ENCODE peak calls at places on chromosome 12, in seven cellular contexts. J is breast epithelium, V is endothelial cell, K is mesothelial cell of epicardium, Z is progenitor cell of endocrine pancreas, W is lung, E is tibial artery. D is an unnamed sample.

GRCh38 chr12:111753144-111753881 is 13.4 kb upstream of the ALDH2 start:
- DNase-seq in J (no peak), V (peak; percentile 67), K (peak; percentile 51), Z (peak; percentile 41), W (peak; percentile 59), E (peak; percentile 42), D (no peak)

GRCh38 chr12:4900327-4900726 is 9.4 kb upstream of the KCNA1 start:
- DNase-seq in J (no peak), V (no peak), K (no peak), Z (no peak), W (no peak), E (no peak), D (no peak)

GRCh38 chr12:47894652-47895051 is 10.1 kb downstream of the VDR start:
- DNase-seq in J (no peak), V (no peak), K (no peak), Z (no peak), W (no peak), E (no peak), D (no peak)

GRCh38 chr12:126389215-126389841 is 1324.1 kb downstream of the AACS start:
- DNase-seq in J (no peak), V (no peak), K (no peak), Z (no peak), W (no peak), E (no peak), D (no peak)

GRCh38 chr12:75774309-75775052 is 257.1 kb downstream of the PHLDA1 start:
- DNase-seq in J (no peak), V (no peak), K (no peak), Z (no peak), W (no peak), E (no peak), D (no peak)

GRCh38 chr12:93300611-93301021 is 77.1 kb upstream of the NUDT4 start:
- DNase-seq in J (no peak), V (no peak), K (no peak), Z (no peak), W (no peak), E (no peak), D (no peak)

GRCh38 chr12:42696424-42697149 is 107.0 kb upstream of the PRICKLE1 start:
- DNase-seq in J (peak; percentile 65), V (no peak), K (no peak), Z (no peak), W (peak; percentile 73), E (peak; percentile 89), D (no peak)

GRCh38 chr12:11861864-11862600 is 208.7 kb upstream of the BCL2L14 start:
- DNase-seq in J (no peak), V (no peak), K (no peak), Z (no peak), W (no peak), E (no peak), D (no peak)

GRCh38 chr12:45988259-45988658 is 2.1 kb downstream of the SCAF11 start:
- DNase-seq in J (no peak), V (no peak), K (no peak), Z (no peak), W (no peak), E (no peak), D (no peak)

GRCh38 chr12:60021235-60021634 is 425.4 kb downstream of the SLC16A7 start:
- DNase-seq in J (no peak), V (no peak), K (no peak), Z (no peak), W (no peak), E (no peak), D (no peak)

GRCh38 chr12:49503674-49504180 is 35.1 kb upstream of the KCNH3 start:
- DNase-seq in J (no peak), V (no peak), K (no peak), Z (no peak), W (no peak), E (no peak), D (no peak)

GRCh38 chr12:99498756-99499155 is 148.8 kb upstream of the GARIN6 start:
- DNase-seq in J (no peak), V (no peak), K (no peak), Z (no peak), W (no peak), E (no peak), D (no peak)

GRCh38 chr12:111034911-111035577 is 114.7 kb upstream of the MYL2 start:
- DNase-seq in J (no peak), V (peak; percentile 41), K (peak; percentile 45), Z (peak; percentile 41), W (no peak), E (no peak), D (no peak)

GRCh38 chr12:129080821-129081220 is 227.5 kb downstream of the GLT1D1 start:
- DNase-seq in J (no peak), V (no peak), K (peak; percentile 21), Z (no peak), W (no peak), E (no peak), D (no peak)

GRCh38 chr12:116247377-116247776 is 30.1 kb downstream of the MED13L start:
- DNase-seq in J (no peak), V (no peak), K (no peak), Z (no peak), W (no peak), E (no peak), D (no peak)

GRCh38 chr12:131458931-131459575 is 251.8 kb upstream of the SFSWAP start:
- DNase-seq in J (no peak), V (no peak), K (peak; percentile 35), Z (no peak), W (no peak), E (no peak), D (peak; percentile 80)

GRCh38 chr12:64125913-64126312 is 96.2 kb downstream of the KICS2 start:
- DNase-seq in J (no peak), V (no peak), K (no peak), Z (no peak), W (no peak), E (no peak), D (no peak)

GRCh38 chr12:40829738-40830144 is 137.5 kb downstream of the CNTN1 start:
- DNase-seq in J (no peak), V (no peak), K (no peak), Z (no peak), W (no peak), E (no peak), D (no peak)

GRCh38 chr12:98456583-98457573 is 58.5 kb upstream of the TMPO start:
- DNase-seq in J (peak; percentile 22), V (peak; percentile 56), K (peak; percentile 54), Z (peak; percentile 33), W (no peak), E (peak; percentile 28), D (no peak)

GRCh38 chr12:52656616-52657015 is 4.6 kb upstream of the KRT2 start:
- DNase-seq in J (no peak), V (no peak), K (no peak), Z (no peak), W (no peak), E (no peak), D (no peak)

GRCh38 chr12:132326646-132327045 is 2.7 kb downstream of the GALNT9 start:
- DNase-seq in J (no peak), V (no peak), K (no peak), Z (no peak), W (no peak), E (no peak), D (no peak)

GRCh38 chr12:10967409-10967808 is 19.3 kb downstream of the TAS2R50 start:
- DNase-seq in J (no peak), V (no peak), K (no peak), Z (no peak), W (no peak), E (no peak), D (no peak)

GRCh38 chr12:111807232-111807631 is 34.8 kb upstream of the MAPKAPK5 start:
- DNase-seq in J (no peak), V (no peak), K (no peak), Z (no peak), W (no peak), E (no peak), D (no peak)

GRCh38 chr12:107395817-107396216 is 289.8 kb upstream of the PWP1 start:
- DNase-seq in J (no peak), V (no peak), K (no peak), Z (no peak), W (no peak), E (no peak), D (no peak)
- TF ChIP-seq CTCF in J (no peak), V (no peak), K (no peak), Z (no peak), W (no peak), E (no peak), D (no peak)

GRCh38 chr12:6430124-6430989 is 14.4 kb upstream of the CD27 start:
- DNase-seq in J (peak; percentile 64), V (no peak), K (peak; percentile 70), Z (no peak), W (peak; percentile 89), E (peak; percentile 92), D (peak; percentile 88)
- TF ChIP-seq CTCF in J (no peak), V (no peak), K (no peak), Z (no peak), W (no peak), E (peak; percentile 18), D (no peak)

DNA sequence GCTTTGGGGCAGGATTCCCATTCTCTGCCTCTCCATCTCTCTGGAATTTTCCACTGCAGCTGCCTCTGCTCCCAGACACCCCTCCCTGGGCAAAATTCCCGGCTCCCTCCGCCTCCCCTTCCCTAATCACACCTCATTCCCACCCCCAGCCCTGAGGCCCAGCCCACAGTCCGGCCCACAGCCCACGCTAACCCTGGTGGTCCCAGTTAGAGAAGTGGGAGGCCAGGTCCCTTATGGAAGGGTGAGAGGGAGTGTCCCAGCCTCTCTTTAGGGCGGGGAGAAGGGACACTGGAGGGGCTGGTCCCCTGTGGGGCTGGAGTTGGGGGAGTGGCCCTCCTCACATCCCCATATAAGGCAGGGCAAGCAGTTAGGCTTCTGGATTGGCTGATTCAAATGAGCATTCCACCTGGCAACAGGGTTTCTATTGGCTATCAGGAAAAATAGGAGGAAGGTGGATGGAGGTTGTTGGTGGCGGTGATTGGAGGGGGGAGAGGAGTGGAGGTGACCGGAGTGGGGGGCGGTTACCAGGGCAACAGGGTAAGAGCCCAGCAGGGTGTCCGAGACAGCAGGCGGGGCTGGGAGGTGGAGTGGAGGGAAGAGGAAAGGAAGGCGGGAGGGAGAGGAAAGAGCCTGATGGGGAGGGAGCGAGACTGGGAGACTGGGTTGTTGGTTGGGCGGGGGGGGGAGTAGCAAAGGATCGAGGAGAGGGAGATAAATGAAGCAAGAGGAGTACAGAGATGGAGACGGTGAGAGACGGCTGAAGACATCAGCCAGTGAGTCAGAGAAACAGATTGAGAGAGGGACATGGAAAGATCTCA is 1.9 kb upstream of the PTMS start:
- DNase-seq in J (peak; percentile 96), V (peak; percentile 80), K (peak; percentile 85), Z (peak; percentile 87), W (peak; percentile 94), E (peak; percentile 96), D (peak; percentile 97)
- TF ChIP-seq CTCF in J (no peak), V (no peak), K (no peak), Z (no peak), W (no peak), E (no peak), D (no peak)

DNA sequence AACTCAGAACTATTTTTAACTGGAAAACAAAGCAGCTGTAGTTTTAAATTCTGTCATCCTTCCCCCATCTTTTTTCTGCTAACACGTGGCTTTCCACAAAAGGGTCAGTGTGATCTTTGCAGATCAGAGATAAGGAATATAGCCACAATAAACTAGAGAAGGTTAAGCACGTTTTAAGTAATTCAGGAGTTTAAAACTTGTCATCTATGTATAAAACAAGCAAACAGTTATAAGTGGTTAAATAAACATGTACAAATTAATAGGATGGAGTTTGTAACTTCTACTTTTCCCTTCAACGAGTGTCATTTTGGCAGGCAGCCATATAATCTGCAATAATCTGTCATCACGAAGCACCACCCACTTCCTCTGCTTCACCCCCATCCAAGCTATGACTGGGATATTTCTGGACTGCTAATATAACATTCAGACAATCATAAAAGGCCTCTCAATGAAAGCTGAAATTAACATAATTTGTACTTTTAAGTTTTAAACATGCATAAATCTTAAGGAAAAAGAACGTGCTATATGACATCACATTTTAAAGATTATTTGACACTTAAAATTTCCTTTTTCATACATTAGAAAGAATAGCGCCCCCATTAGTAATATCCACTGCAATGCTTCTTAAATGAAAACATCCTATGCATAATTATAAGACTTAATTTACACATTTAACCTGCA is 15.2 kb downstream of the TAOK3 start:
- DNase-seq in J (no peak), V (no peak), K (no peak), Z (no peak), W (peak; percentile 46), E (peak; percentile 37), D (no peak)
- TF ChIP-seq CTCF in J (no peak), V (peak; percentile 19), K (peak; percentile 38), Z (no peak), W (no peak), E (no peak), D (no peak)

D was measured in osteocyte.